ENCODE peak calls at places on chromosomes 13 and 19, in eight cellular contexts. S, X, G, P, D, Y, H and F are unnamed samples.

GRCh38 chr13:28306325-28306724 is 168.0 kb downstream of the PAN3 start:
- DNase-seq in S (no peak), X (no peak), G (no peak), P (no peak), D (no peak), Y (no peak), H (no peak), F (no peak)

GRCh38 chr19:41821003-41821735 is 23.3 kb downstream of the LYPD4 start:
- DNase-seq in S (no peak), X (no peak), G (peak), P (peak), D (peak), Y (peak), H (no peak), F (no peak)

GRCh38 chr13:53783466-53783865 is 754.9 kb downstream of the OLFM4 start:
- DNase-seq in S (no peak), X (no peak), G (no peak), P (peak), D (no peak), Y (no peak), H (no peak), F (no peak)

GRCh38 chr19:5166262-5166661 is 174.3 kb downstream of the PTPRS start:
- DNase-seq in S (no peak), X (no peak), G (no peak), P (no peak), D (no peak), Y (no peak), H (no peak), F (no peak)

GRCh38 chr19:49642488-49643035 is 553 bp downstream of the SCAF1 start:
- DNase-seq in S (no peak), X (no peak), G (peak), P (no peak), D (peak), Y (no peak), H (no peak), F (no peak)

GRCh38 chr13:83881917-83882625 is at the start of gene SLITRK1:
- DNase-seq in S (no peak), X (no peak), G (peak), P (no peak), D (no peak), Y (peak), H (peak), F (no peak)

GRCh38 chr19:4967738-4968461 is 1.0 kb upstream of the KDM4B start:
- DNase-seq in S (no peak), X (no peak), G (no peak), P (no peak), D (no peak), Y (no peak), H (no peak), F (no peak)

GRCh38 chr13:103100795-103101194 is 34.6 kb upstream of the SLC10A2 start:
- DNase-seq in S (no peak), X (no peak), G (no peak), P (no peak), D (no peak), Y (no peak), H (no peak), F (no peak)

GRCh38 chr19:13055213-13056051 is 47.2 kb downstream of the LYL1 start:
- DNase-seq in S (peak), X (peak), G (peak), P (no peak), D (no peak), Y (peak), H (peak), F (peak)

GRCh38 chr19:633786-634639 is 676 bp upstream of the POLRMT start:
- DNase-seq in S (no peak), X (no peak), G (peak), P (no peak), D (no peak), Y (no peak), H (no peak), F (no peak)

GRCh38 chr13:52845334-52845761 is 3.1 kb downstream of the PCDH8 start:
- DNase-seq in S (no peak), X (no peak), G (peak), P (no peak), D (no peak), Y (peak), H (no peak), F (no peak)

GRCh38 chr13:44795176-44795575 is 194.1 kb downstream of the NUFIP1 start:
- DNase-seq in S (no peak), X (no peak), G (no peak), P (no peak), D (no peak), Y (no peak), H (no peak), F (no peak)

GRCh38 chr13:113172419-113172926 is 14.0 kb downstream of the PROZ start:
- DNase-seq in S (no peak), X (no peak), G (no peak), P (no peak), D (no peak), Y (no peak), H (no peak), F (no peak)

GRCh38 chr13:68173111-68173510 is 943.0 kb upstream of the PCDH9 start:
- DNase-seq in S (no peak), X (no peak), G (no peak), P (no peak), D (no peak), Y (no peak), H (no peak), F (no peak)

GRCh38 chr19:6450166-6450565 is 9.4 kb downstream of the SLC25A23 start:
- DNase-seq in S (no peak), X (no peak), G (no peak), P (no peak), D (no peak), Y (no peak), H (no peak), F (no peak)

GRCh38 chr19:55145241-55145640 is 3.8 kb downstream of the TNNT1 start:
- DNase-seq in S (no peak), X (no peak), G (no peak), P (no peak), D (no peak), Y (no peak), H (no peak), F (no peak)

GRCh38 chr13:80341771-80342271 is 895 bp upstream of the SPRY2 start:
- DNase-seq in S (no peak), X (peak), G (peak), P (peak), D (peak), Y (peak), H (peak), F (no peak)

GRCh38 chr19:15072930-15073647 is 8.9 kb upstream of the OR1I1 start:
- DNase-seq in S (no peak), X (no peak), G (no peak), P (no peak), D (no peak), Y (peak), H (no peak), F (peak)

GRCh38 chr13:113357529-113357928 is 6.4 kb downstream of the GRTP1 start:
- DNase-seq in S (no peak), X (no peak), G (no peak), P (no peak), D (no peak), Y (no peak), H (no peak), F (no peak)

GRCh38 chr13:31878955-31879354 is 139.6 kb downstream of the RXFP2 start:
- DNase-seq in S (no peak), X (no peak), G (no peak), P (no peak), D (no peak), Y (no peak), H (no peak), F (no peak)

GRCh38 chr19:2602391-2603181 is 99.9 kb downstream of the GNG7 start:
- DNase-seq in S (peak), X (peak), G (peak), P (peak), D (peak), Y (peak), H (peak), F (peak)

GRCh38 chr19:51607920-51608562 is 22.2 kb downstream of the SIGLEC5 start:
- DNase-seq in S (peak), X (peak), G (peak), P (peak), D (peak), Y (peak), H (peak), F (peak)

GRCh38 chr19:48719263-48720171 is at the start of gene MAMSTR:
- DNase-seq in S (no peak), X (no peak), G (no peak), P (no peak), D (no peak), Y (peak), H (peak), F (no peak)

GRCh38 chr13:33490461-33491327 is 205.1 kb upstream of the STARD13 start:
- DNase-seq in S (no peak), X (no peak), G (peak), P (no peak), D (no peak), Y (peak), H (peak), F (no peak)

GRCh38 chr13:50993908-50994307 is 84.3 kb downstream of the RNASEH2B start:
- DNase-seq in S (no peak), X (no peak), G (peak), P (no peak), D (no peak), Y (no peak), H (no peak), F (no peak)

GRCh38 chr13:42377640-42378382 is 105.9 kb downstream of the AKAP11 start:
- DNase-seq in S (no peak), X (no peak), G (no peak), P (peak), D (no peak), Y (no peak), H (no peak), F (no peak)
- H3K27ac ChIP-seq in S (no peak), X (no peak), G (no peak), P (no peak), D (no peak), Y (no peak), H (no peak), F (no peak)

DNA sequence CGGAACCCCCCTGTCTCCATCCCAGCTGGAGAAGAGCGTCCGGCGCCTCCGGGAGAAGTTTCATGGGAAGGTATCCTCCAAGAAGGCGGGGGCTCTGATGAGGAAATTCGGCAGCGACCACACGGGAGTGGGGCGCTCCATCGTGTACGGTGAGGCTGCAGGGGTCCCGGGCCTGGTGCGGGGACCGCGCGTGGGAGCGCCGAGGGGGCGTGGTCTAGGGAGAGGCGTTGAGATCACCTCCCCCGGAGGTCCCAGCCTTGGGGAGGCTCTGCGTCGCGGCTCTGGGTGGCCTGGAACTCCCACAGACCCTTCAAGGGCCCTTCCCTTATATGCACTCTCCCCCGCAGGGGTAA is 763 bp downstream of the SHFL start:
- DNase-seq in S (no peak), X (no peak), G (no peak), P (no peak), D (no peak), Y (no peak), H (no peak), F (no peak)
- H3K27ac ChIP-seq in S (peak), X (peak), G (no peak), P (peak), D (peak), Y (no peak), H (peak), F (peak)

DNA sequence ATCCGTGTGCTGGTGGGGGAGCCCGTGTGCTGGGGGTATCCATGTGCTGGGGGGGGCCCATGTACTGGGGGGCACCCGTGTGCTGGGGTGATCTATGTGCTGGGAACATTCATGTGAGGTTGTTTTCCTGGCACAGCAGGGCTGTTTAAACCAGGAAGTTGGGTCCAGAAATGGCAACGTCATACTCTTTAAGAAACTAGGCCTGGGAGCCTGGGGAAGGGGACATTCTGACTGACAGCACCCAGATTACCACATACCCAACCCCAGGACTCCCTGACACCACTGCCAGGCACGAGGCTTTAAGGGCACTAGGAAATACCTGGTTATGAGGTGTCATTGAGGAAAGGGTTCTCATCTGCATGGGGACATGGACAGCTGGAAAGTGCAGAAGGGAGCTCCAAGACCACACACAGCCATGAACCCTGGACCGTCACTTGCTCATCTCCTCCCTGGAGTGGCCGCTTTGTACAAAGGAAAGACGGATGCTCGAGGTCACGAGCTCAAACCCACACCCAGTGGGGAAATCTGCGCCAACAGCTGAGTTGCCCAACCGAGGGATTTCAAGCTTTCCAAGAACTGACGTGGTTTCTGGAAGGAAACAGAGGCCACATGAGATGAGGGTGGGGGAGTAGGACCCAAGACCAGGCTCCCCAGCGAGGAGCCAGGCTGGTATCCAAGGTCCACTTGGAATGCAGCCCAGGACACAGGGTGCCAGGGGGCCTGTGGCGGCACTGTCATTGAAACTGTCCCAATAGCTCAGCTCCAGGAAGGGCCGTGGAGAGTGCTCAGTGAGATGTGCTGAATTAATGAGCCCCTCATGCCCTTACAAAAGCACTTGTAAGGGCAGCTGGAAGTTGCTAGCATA is 40.9 kb downstream of the RAB20 start:
- DNase-seq in S (peak), X (peak), G (no peak), P (peak), D (peak), Y (no peak), H (peak), F (peak)
- H3K27ac ChIP-seq in S (peak), X (peak), G (no peak), P (peak), D (peak), Y (no peak), H (peak), F (peak)

DNA sequence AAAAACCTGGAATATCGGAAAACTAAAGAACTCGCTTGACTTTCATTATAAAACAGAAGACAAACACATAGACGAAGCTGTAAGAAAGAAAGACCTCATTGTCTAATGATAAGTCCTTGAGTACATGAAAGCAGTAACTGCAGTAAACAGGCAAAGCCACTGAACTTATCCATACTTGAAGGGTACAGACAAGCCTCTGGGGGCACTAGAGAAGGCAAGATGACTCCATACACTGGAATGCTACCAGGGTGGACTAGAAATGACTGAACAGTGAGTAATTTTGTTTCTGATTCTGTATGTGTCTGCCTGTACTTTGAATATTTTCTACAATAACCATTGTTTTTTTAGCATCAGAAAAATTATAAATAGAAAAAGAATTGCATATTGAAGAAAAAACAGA is 507.9 kb downstream of the UQCRFS1 start:
- DNase-seq in S (no peak), X (no peak), G (peak), P (no peak), D (no peak), Y (no peak), H (no peak), F (no peak)
- H3K27ac ChIP-seq in S (no peak), X (no peak), G (no peak), P (no peak), D (no peak), Y (no peak), H (no peak), F (no peak)

GRCh38 chr19:53782698-53783097 is 41.4 kb downstream of the NLRP12 start:
- DNase-seq in S (no peak), X (no peak), G (no peak), P (no peak), D (no peak), Y (peak), H (no peak), F (no peak)
- H3K27ac ChIP-seq in S (no peak), X (no peak), G (no peak), P (no peak), D (no peak), Y (peak), H (no peak), F (no peak)

GRCh38 chr19:34363930-34364329 is 1.1 kb upstream of the GPI start:
- DNase-seq in S (no peak), X (no peak), G (no peak), P (no peak), D (no peak), Y (no peak), H (no peak), F (no peak)

GRCh38 chr19:34363094-34363493 is 1.9 kb upstream of the GPI start:
- DNase-seq in S (no peak), X (no peak), G (no peak), P (no peak), D (no peak), Y (peak), H (no peak), F (no peak)

GRCh38 chr19:34364830-34365462 is at the start of gene GPI:
- DNase-seq in S (no peak), X (peak), G (peak), P (peak), D (peak), Y (peak), H (peak), F (peak)

GRCh38 chr19:34365463-34366401 is 736 bp downstream of the GPI start:
- DNase-seq in S (no peak), X (peak), G (peak), P (peak), D (peak), Y (peak), H (peak), F (no peak)

DNA sequence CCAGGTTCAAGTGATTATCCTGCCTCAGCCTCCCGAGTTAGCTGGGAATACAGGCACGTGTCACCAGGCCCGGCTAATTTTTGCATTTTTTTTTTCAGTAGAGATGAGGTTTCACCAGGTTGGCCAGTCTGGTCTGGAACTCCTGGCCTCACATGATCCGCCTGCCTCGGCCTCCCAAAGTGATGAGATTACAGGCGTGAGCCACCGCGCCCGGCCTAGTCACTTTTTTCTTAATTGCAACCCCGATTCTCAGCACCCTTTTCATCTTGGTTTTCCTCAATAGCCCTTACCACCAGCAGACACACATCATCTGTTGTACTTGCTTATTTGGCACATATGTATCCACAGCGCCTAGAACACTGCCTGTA is 550 bp upstream of the GPI start:
- DNase-seq in S (no peak), X (no peak), G (no peak), P (no peak), D (no peak), Y (no peak), H (no peak), F (no peak)
- H3K27ac ChIP-seq in S (peak), X (peak), G (no peak), P (peak), D (peak), Y (no peak), H (no peak), F (peak)